ENCODE peak calls at places on chromosomes 16 and 17, in five cellular contexts. One of them, this sample, is unnamed.

GRCh38 chr17:82007495-82008257 is 15.0 kb downstream of the CENPX start:
- DNase-seq in IMR-90: no peak
- DNase-seq in neuronal stem cell: no peak
- DNase-seq in H1: no peak
- DNase-seq in H9: no peak
- DNase-seq in this sample: no peak

GRCh38 chr17:61415374-61416210 is 15.9 kb downstream of the TBX2 start:
- DNase-seq in IMR-90: peak; percentile 37
- DNase-seq in neuronal stem cell: no peak
- DNase-seq in H1: peak; percentile 23
- DNase-seq in H9: no peak
- DNase-seq in this sample: peak; percentile 61

GRCh38 chr17:27456681-27457404 is 595 bp downstream of the KSR1 start:
- DNase-seq in IMR-90: no peak
- DNase-seq in neuronal stem cell: no peak
- DNase-seq in H1: no peak
- DNase-seq in H9: no peak
- DNase-seq in this sample: no peak

GRCh38 chr16:17342031-17342430 is 128.7 kb downstream of the XYLT1 start:
- DNase-seq in IMR-90: no peak
- DNase-seq in neuronal stem cell: no peak
- DNase-seq in H1: no peak
- DNase-seq in H9: no peak
- DNase-seq in this sample: no peak

GRCh38 chr17:82898976-82899514 is 59.2 kb upstream of the ZNF750 start:
- DNase-seq in IMR-90: no peak
- DNase-seq in neuronal stem cell: no peak
- DNase-seq in H1: no peak
- DNase-seq in H9: no peak
- DNase-seq in this sample: no peak

GRCh38 chr17:80034977-80035686 is 540 bp downstream of the TBC1D16 start:
- DNase-seq in IMR-90: peak; percentile 43
- DNase-seq in neuronal stem cell: peak; percentile 27
- DNase-seq in H1: peak; percentile 75
- DNase-seq in H9: peak; percentile 25
- DNase-seq in this sample: peak; percentile 73

GRCh38 chr17:21573961-21574610 is 118.2 kb upstream of the KCNJ18 start:
- DNase-seq in IMR-90: peak; percentile 68
- DNase-seq in neuronal stem cell: no peak
- DNase-seq in H1: no peak
- DNase-seq in H9: no peak
- DNase-seq in this sample: no peak

GRCh38 chr16:57590654-57591085 is 37.8 kb upstream of the ADGRG1 start:
- DNase-seq in IMR-90: peak; percentile 80
- DNase-seq in neuronal stem cell: no peak
- DNase-seq in H1: no peak
- DNase-seq in H9: no peak
- DNase-seq in this sample: peak; percentile 91

GRCh38 chr17:82228842-82229685 is at the start of gene SLC16A3:
- DNase-seq in IMR-90: peak; percentile 75
- DNase-seq in neuronal stem cell: no peak
- DNase-seq in H1: peak; percentile 68
- DNase-seq in H9: no peak
- DNase-seq in this sample: peak; percentile 78

GRCh38 chr16:10180042-10180770 is 2.0 kb downstream of the GRIN2A start:
- DNase-seq in IMR-90: no peak
- DNase-seq in neuronal stem cell: no peak
- DNase-seq in H1: no peak
- DNase-seq in H9: no peak
- DNase-seq in this sample: no peak

GRCh38 chr16:31893824-31894223 is 20.2 kb downstream of the ZNF267 start:
- DNase-seq in IMR-90: no peak
- DNase-seq in neuronal stem cell: no peak
- DNase-seq in H1: no peak
- DNase-seq in H9: no peak
- DNase-seq in this sample: no peak

GRCh38 chr17:42422412-42422957 is 571 bp downstream of the CAVIN1 start:
- DNase-seq in IMR-90: peak; percentile 32
- DNase-seq in neuronal stem cell: no peak
- DNase-seq in H1: peak; percentile 70
- DNase-seq in H9: peak; percentile 71
- DNase-seq in this sample: peak; percentile 62

DNA sequence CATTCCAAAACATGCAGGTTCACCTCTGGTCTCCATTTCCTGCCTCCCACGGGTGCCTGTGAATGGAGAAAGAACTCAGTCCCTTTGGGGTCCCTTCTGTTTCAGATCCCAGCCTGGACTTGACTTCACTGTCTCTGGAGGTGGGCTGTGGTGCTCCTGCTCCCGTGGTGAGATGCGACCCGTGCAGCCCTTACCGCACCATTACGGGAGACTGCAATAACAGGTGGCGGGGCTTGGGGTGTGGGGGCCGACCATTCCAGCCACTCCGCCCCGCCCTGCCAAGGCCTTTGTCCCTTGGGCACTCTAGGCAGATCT is 10.5 kb downstream of the LPO start:
- DNase-seq in IMR-90: no peak
- DNase-seq in neuronal stem cell: no peak
- DNase-seq in H1: no peak
- DNase-seq in H9: no peak
- DNase-seq in this sample: no peak
- H2AFZ ChIP-seq in IMR-90: peak overlapping the region; percentile 95
- H2AFZ ChIP-seq in neuronal stem cell: peak overlapping the region; percentile 96
- H2AFZ ChIP-seq in H1: peak overlapping the region; percentile 65
- H2AFZ ChIP-seq in H9: no peak overlapping the region
- H2AFZ ChIP-seq in this sample: no peak overlapping the region

GRCh38 chr16:23131036-23131435 is 18.2 kb downstream of the USP31 start:
- DNase-seq in IMR-90: no peak
- DNase-seq in neuronal stem cell: no peak
- DNase-seq in H1: no peak
- DNase-seq in H9: no peak
- DNase-seq in this sample: no peak
- H2BK15ac ChIP-seq in IMR-90: no peak overlapping the region
- H2BK15ac ChIP-seq in neuronal stem cell: no peak overlapping the region
- H2BK15ac ChIP-seq in H1: no peak overlapping the region
- H2BK15ac ChIP-seq in H9: no peak overlapping the region
- H2BK15ac ChIP-seq in this sample: no peak overlapping the region

GRCh38 chr16:22358000-22358399 is 16.4 kb downstream of the CDR2 start:
- DNase-seq in IMR-90: no peak
- DNase-seq in neuronal stem cell: no peak
- DNase-seq in H1: no peak
- DNase-seq in H9: no peak
- DNase-seq in this sample: no peak

GRCh38 chr16:22356930-22357634 is 17.3 kb downstream of the CDR2 start:
- DNase-seq in IMR-90: no peak
- DNase-seq in neuronal stem cell: no peak
- DNase-seq in H1: no peak
- DNase-seq in H9: no peak
- DNase-seq in this sample: peak; percentile 7

GRCh38 chr16:22359679-22360078 is 14.7 kb downstream of the CDR2 start:
- DNase-seq in IMR-90: no peak
- DNase-seq in neuronal stem cell: no peak
- DNase-seq in H1: no peak
- DNase-seq in H9: no peak
- DNase-seq in this sample: no peak

GRCh38 chr16:22355487-22355908 is 18.9 kb downstream of the CDR2 start:
- DNase-seq in IMR-90: no peak
- DNase-seq in neuronal stem cell: no peak
- DNase-seq in H1: no peak
- DNase-seq in H9: no peak
- DNase-seq in this sample: no peak

DNA sequence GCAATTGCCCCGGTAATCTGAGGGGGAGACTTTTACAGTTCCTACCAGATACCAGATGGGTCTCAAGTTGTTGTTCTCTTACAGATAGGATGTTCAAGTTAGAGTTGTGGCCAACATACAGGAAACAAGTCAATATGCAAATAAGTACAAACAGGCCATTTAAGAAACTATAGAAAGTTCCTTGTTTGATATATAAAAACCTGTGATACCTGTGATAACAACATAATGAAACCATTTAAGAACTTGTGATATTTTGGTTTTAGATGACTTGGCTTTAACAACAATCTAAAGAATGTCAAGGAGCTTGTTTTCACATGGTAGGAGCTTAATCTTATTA is 16.8 kb downstream of the CDR2 start:
- DNase-seq in IMR-90: no peak
- DNase-seq in neuronal stem cell: no peak
- DNase-seq in H1: no peak
- DNase-seq in H9: no peak
- DNase-seq in this sample: no peak
- H2AFZ ChIP-seq in IMR-90: no peak overlapping the region
- H2AFZ ChIP-seq in neuronal stem cell: no peak overlapping the region
- H2AFZ ChIP-seq in H1: no peak overlapping the region
- H2AFZ ChIP-seq in H9: no peak overlapping the region
- H2AFZ ChIP-seq in this sample: no peak overlapping the region

GRCh38 chr17:47276868-47277267 is 23.2 kb downstream of the ITGB3 start:
- DNase-seq in IMR-90: peak; percentile 73
- DNase-seq in neuronal stem cell: no peak
- DNase-seq in H1: no peak
- DNase-seq in H9: peak; percentile 77
- DNase-seq in this sample: peak; percentile 78

GRCh38 chr17:47274319-47275069 is 20.9 kb downstream of the ITGB3 start:
- DNase-seq in IMR-90: no peak
- DNase-seq in neuronal stem cell: no peak
- DNase-seq in H1: no peak
- DNase-seq in H9: no peak
- DNase-seq in this sample: no peak

GRCh38 chr17:47277921-47278320 is 24.3 kb downstream of the ITGB3 start:
- DNase-seq in IMR-90: peak; percentile 65
- DNase-seq in neuronal stem cell: no peak
- DNase-seq in H1: no peak
- DNase-seq in H9: no peak
- DNase-seq in this sample: no peak

GRCh38 chr17:47275245-47275984 is 21.8 kb downstream of the ITGB3 start:
- DNase-seq in IMR-90: peak; percentile 84
- DNase-seq in neuronal stem cell: peak; percentile 36
- DNase-seq in H1: peak; percentile 80
- DNase-seq in H9: peak; percentile 82
- DNase-seq in this sample: peak; percentile 70

GRCh38 chr17:47276444-47276843 is 22.8 kb downstream of the ITGB3 start:
- DNase-seq in IMR-90: no peak
- DNase-seq in neuronal stem cell: no peak
- DNase-seq in H1: no peak
- DNase-seq in H9: no peak
- DNase-seq in this sample: no peak
- H2BK15ac ChIP-seq in IMR-90: peak overlapping the region; percentile 84
- H2BK15ac ChIP-seq in neuronal stem cell: peak overlapping the region; percentile 50
- H2BK15ac ChIP-seq in H1: peak overlapping the region; percentile 98
- H2BK15ac ChIP-seq in H9: no peak overlapping the region
- H2BK15ac ChIP-seq in this sample: peak overlapping the region; percentile 64

GRCh38 chr17:45144199-45145034 is 3.9 kb upstream of the HEXIM1 start:
- DNase-seq in IMR-90: no peak
- DNase-seq in neuronal stem cell: no peak
- DNase-seq in H1: peak; percentile 83
- DNase-seq in H9: peak; percentile 69
- DNase-seq in this sample: no peak
- H2AFZ ChIP-seq in IMR-90: peak overlapping the region; percentile 95
- H2AFZ ChIP-seq in neuronal stem cell: peak overlapping the region; percentile 77
- H2AFZ ChIP-seq in H1: no peak overlapping the region
- H2AFZ ChIP-seq in H9: no peak overlapping the region
- H2AFZ ChIP-seq in this sample: peak overlapping the region; percentile 68

GRCh38 chr16:30753596-30753995 is 5.4 kb downstream of the PHKG2 start:
- DNase-seq in IMR-90: no peak
- DNase-seq in neuronal stem cell: no peak
- DNase-seq in H1: no peak
- DNase-seq in H9: no peak
- DNase-seq in this sample: no peak
- H2BK15ac ChIP-seq in IMR-90: no peak overlapping the region
- H2BK15ac ChIP-seq in neuronal stem cell: no peak overlapping the region
- H2BK15ac ChIP-seq in H1: no peak overlapping the region
- H2BK15ac ChIP-seq in H9: no peak overlapping the region
- H2BK15ac ChIP-seq in this sample: no peak overlapping the region

DNA sequence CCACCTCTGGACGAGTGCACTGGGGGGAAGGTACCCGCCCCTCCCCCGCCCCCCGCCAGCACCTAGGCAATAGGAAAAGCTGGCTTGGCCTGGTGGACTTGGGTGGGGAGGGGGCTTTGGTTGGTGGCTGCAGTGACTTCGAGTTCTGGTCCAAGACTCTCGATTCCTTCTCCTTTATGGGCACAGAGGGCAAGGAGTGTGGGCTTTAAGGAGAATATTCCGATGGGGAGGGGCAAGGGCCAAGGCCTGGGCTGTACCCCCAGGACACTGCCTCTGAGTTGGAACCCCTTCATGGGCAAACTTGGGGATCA is 409 bp downstream of the ACSF2 start:
- DNase-seq in IMR-90: no peak
- DNase-seq in neuronal stem cell: no peak
- DNase-seq in H1: no peak
- DNase-seq in H9: no peak
- DNase-seq in this sample: no peak
- H2AFZ ChIP-seq in IMR-90: peak overlapping the region; percentile 93
- H2AFZ ChIP-seq in neuronal stem cell: peak overlapping the region; percentile 94
- H2AFZ ChIP-seq in H1: no peak overlapping the region
- H2AFZ ChIP-seq in H9: no peak overlapping the region
- H2AFZ ChIP-seq in this sample: peak overlapping the region; percentile 65

GRCh38 chr16:80040814-80041213 is 440.3 kb upstream of the MAF start:
- DNase-seq in IMR-90: no peak
- DNase-seq in neuronal stem cell: no peak
- DNase-seq in H1: no peak
- DNase-seq in H9: no peak
- DNase-seq in this sample: no peak

GRCh38 chr16:80038566-80038965 is 438.0 kb upstream of the MAF start:
- DNase-seq in IMR-90: no peak
- DNase-seq in neuronal stem cell: no peak
- DNase-seq in H1: no peak
- DNase-seq in H9: no peak
- DNase-seq in this sample: no peak

GRCh38 chr16:80041399-80041798 is 440.9 kb upstream of the MAF start:
- DNase-seq in IMR-90: no peak
- DNase-seq in neuronal stem cell: no peak
- DNase-seq in H1: no peak
- DNase-seq in H9: no peak
- DNase-seq in this sample: no peak

GRCh38 chr16:80039777-80040176 is 439.2 kb upstream of the MAF start:
- DNase-seq in IMR-90: no peak
- DNase-seq in neuronal stem cell: no peak
- DNase-seq in H1: no peak
- DNase-seq in H9: no peak
- DNase-seq in this sample: no peak

GRCh38 chr16:80040413-80040812 is 439.9 kb upstream of the MAF start:
- DNase-seq in IMR-90: no peak
- DNase-seq in neuronal stem cell: no peak
- DNase-seq in H1: no peak
- DNase-seq in H9: no peak
- DNase-seq in this sample: no peak
- H2BK15ac ChIP-seq in IMR-90: no peak overlapping the region
- H2BK15ac ChIP-seq in neuronal stem cell: no peak overlapping the region
- H2BK15ac ChIP-seq in H1: no peak overlapping the region
- H2BK15ac ChIP-seq in H9: no peak overlapping the region
- H2BK15ac ChIP-seq in this sample: no peak overlapping the region